ENCODE peak calls at places on chromosomes 11 and 22, in six cellular contexts. V is NAMALWA; Z is stimulated activated CD8-positive, alpha-beta memory T cell treated with anti-CD3 and anti-CD28 coated beads, Interleukin-4, amount 100 ng/mL, for 24 hours; G is PC-9; K is glutamatergic neuron; M is nephron progenitor cell. U is an unnamed sample.

GRCh38 chr11:72338741-72339140 is 94.8 kb upstream of the PHOX2A start:
- DNase-seq in V (no peak), Z (no peak), G (no peak), K (no peak), M (no peak), U (no peak)

GRCh38 chr11:27795955-27796861 is 96.0 kb upstream of the BDNF start:
- DNase-seq in V (no peak), Z (no peak), G (no peak), K (no peak), M (peak; percentile 6), U (no peak)

GRCh38 chr22:39716534-39716933 is 146.0 kb downstream of the CACNA1I start:
- DNase-seq in V (no peak), Z (no peak), G (no peak), K (no peak), M (no peak), U (no peak)

GRCh38 chr22:33652596-33652995 is 267.7 kb downstream of the LARGE1 start:
- DNase-seq in V (no peak), Z (no peak), G (peak; percentile 62), K (no peak), M (no peak), U (no peak)

GRCh38 chr22:41140365-41140957 is 48.1 kb downstream of the EP300 start:
- DNase-seq in V (no peak), Z (no peak), G (no peak), K (no peak), M (no peak), U (no peak)

GRCh38 chr11:128759597-128759996 is 65.7 kb downstream of the FLI1 start:
- DNase-seq in V (no peak), Z (no peak), G (peak; percentile 12), K (no peak), M (no peak), U (no peak)

GRCh38 chr11:77512092-77512491 is 38.2 kb upstream of the PAK1 start:
- DNase-seq in V (no peak), Z (no peak), G (no peak), K (no peak), M (no peak), U (no peak)

GRCh38 chr11:106271686-106272085 is 194.2 kb downstream of the AASDHPPT start:
- DNase-seq in V (no peak), Z (no peak), G (no peak), K (no peak), M (no peak), U (no peak)

GRCh38 chr11:44564653-44565007 is 833 bp upstream of the CD82 start:
- DNase-seq in V (no peak), Z (no peak), G (peak; percentile 76), K (no peak), M (peak; percentile 27), U (no peak)

GRCh38 chr11:27266125-27266524 is 96.9 kb downstream of the CCDC34 start:
- DNase-seq in V (no peak), Z (no peak), G (no peak), K (peak; percentile 20), M (no peak), U (no peak)

GRCh38 chr11:68950268-68950667 is 30.5 kb downstream of the MRGPRD start:
- DNase-seq in V (peak; percentile 58), Z (no peak), G (peak; percentile 49), K (no peak), M (no peak), U (peak; percentile 78)

GRCh38 chr22:49547751-49548239 is 279.9 kb downstream of the BRD1 start:
- DNase-seq in V (no peak), Z (no peak), G (no peak), K (no peak), M (no peak), U (no peak)

GRCh38 chr22:50734343-50734771 is 3.6 kb upstream of the ACR start:
- DNase-seq in V (no peak), Z (no peak), G (no peak), K (no peak), M (no peak), U (no peak)

GRCh38 chr11:63762662-63763505 is 5.7 kb downstream of the ZFTA start:
- DNase-seq in V (no peak), Z (no peak), G (no peak), K (peak; percentile 66), M (peak; percentile 67), U (no peak)

GRCh38 chr11:3958301-3958700 is 102.8 kb downstream of the STIM1 start:
- DNase-seq in V (no peak), Z (no peak), G (no peak), K (no peak), M (no peak), U (peak; percentile 47)

GRCh38 chr22:22461111-22461510 is 47.4 kb downstream of the ZNF280B start:
- DNase-seq in V (no peak), Z (no peak), G (no peak), K (no peak), M (no peak), U (no peak)

GRCh38 chr11:63914896-63915681 is 1.9 kb downstream of the RCOR2 start:
- DNase-seq in V (no peak), Z (no peak), G (peak; percentile 12), K (no peak), M (peak; percentile 30), U (no peak)

GRCh38 chr11:44319552-44320288 is 9.8 kb upstream of the ALX4 start:
- DNase-seq in V (no peak), Z (no peak), G (no peak), K (no peak), M (peak; percentile 44), U (no peak)

U was measured in SK-MEL-5.